ENCODE peak calls at places on chromosomes 11 and 22, in ten cellular contexts. One of them, this sample, is unnamed.

GRCh38 chr11:66113132-66113856 is 43.2 kb downstream of the PACS1 start:
- DNase-seq in IMR-90: peak; percentile 90
- DNase-seq in HCT116: peak; percentile 43
- DNase-seq in right atrium auricular region: no peak
- DNase-seq in right lobe of liver: no peak
- DNase-seq in heart right ventricle: no peak
- DNase-seq in A673: peak; percentile 47
- DNase-seq in pancreas: no peak
- DNase-seq in psoas muscle: no peak
- DNase-seq in mammary epithelial cell: peak; percentile 81
- DNase-seq in this sample: peak; percentile 67

GRCh38 chr11:115324569-115325432 is 179.4 kb downstream of the CADM1 start:
- DNase-seq in IMR-90: peak; percentile 75
- DNase-seq in HCT116: no peak
- DNase-seq in right atrium auricular region: no peak
- DNase-seq in right lobe of liver: no peak
- DNase-seq in heart right ventricle: no peak
- DNase-seq in A673: peak; percentile 77
- DNase-seq in pancreas: no peak
- DNase-seq in psoas muscle: no peak
- DNase-seq in mammary epithelial cell: peak; percentile 50
- DNase-seq in this sample: peak; percentile 47

GRCh38 chr11:112694244-112694643 is 267.0 kb upstream of the NCAM1 start:
- DNase-seq in IMR-90: no peak
- DNase-seq in HCT116: no peak
- DNase-seq in right atrium auricular region: no peak
- DNase-seq in right lobe of liver: no peak
- DNase-seq in heart right ventricle: no peak
- DNase-seq in A673: no peak
- DNase-seq in pancreas: no peak
- DNase-seq in psoas muscle: no peak
- DNase-seq in mammary epithelial cell: peak; percentile 33
- DNase-seq in this sample: no peak

GRCh38 chr22:44342347-44342956 is 29.7 kb upstream of the SHISAL1 start:
- DNase-seq in IMR-90: no peak
- DNase-seq in HCT116: no peak
- DNase-seq in right atrium auricular region: no peak
- DNase-seq in right lobe of liver: no peak
- DNase-seq in heart right ventricle: no peak
- DNase-seq in A673: no peak
- DNase-seq in pancreas: no peak
- DNase-seq in psoas muscle: no peak
- DNase-seq in mammary epithelial cell: no peak
- DNase-seq in this sample: no peak

GRCh38 chr22:30340911-30341685 is 14.4 kb upstream of the TBC1D10A start:
- DNase-seq in IMR-90: no peak
- DNase-seq in HCT116: no peak
- DNase-seq in right atrium auricular region: no peak
- DNase-seq in right lobe of liver: no peak
- DNase-seq in heart right ventricle: peak; percentile 79
- DNase-seq in A673: no peak
- DNase-seq in pancreas: peak; percentile 76
- DNase-seq in psoas muscle: peak; percentile 90
- DNase-seq in mammary epithelial cell: no peak
- DNase-seq in this sample: no peak

GRCh38 chr11:62856333-62856910 is 17.0 kb upstream of the WDR74 start:
- DNase-seq in IMR-90: no peak
- DNase-seq in HCT116: no peak
- DNase-seq in right atrium auricular region: no peak
- DNase-seq in right lobe of liver: no peak
- DNase-seq in heart right ventricle: no peak
- DNase-seq in A673: no peak
- DNase-seq in pancreas: no peak
- DNase-seq in psoas muscle: no peak
- DNase-seq in mammary epithelial cell: no peak
- DNase-seq in this sample: no peak

GRCh38 chr11:90856790-90857189 is 633.9 kb upstream of the CHORDC1 start:
- DNase-seq in IMR-90: no peak
- DNase-seq in HCT116: no peak
- DNase-seq in right atrium auricular region: no peak
- DNase-seq in right lobe of liver: no peak
- DNase-seq in heart right ventricle: no peak
- DNase-seq in A673: no peak
- DNase-seq in pancreas: no peak
- DNase-seq in psoas muscle: no peak
- DNase-seq in mammary epithelial cell: no peak
- DNase-seq in this sample: no peak

GRCh38 chr11:59756845-59757244 is 1.7 kb downstream of the STX3 start:
- DNase-seq in IMR-90: peak; percentile 15
- DNase-seq in HCT116: peak; percentile 26
- DNase-seq in right atrium auricular region: no peak
- DNase-seq in right lobe of liver: no peak
- DNase-seq in heart right ventricle: no peak
- DNase-seq in A673: no peak
- DNase-seq in pancreas: peak; percentile 44
- DNase-seq in psoas muscle: no peak
- DNase-seq in mammary epithelial cell: peak; percentile 79
- DNase-seq in this sample: peak; percentile 87

GRCh38 chr11:30487200-30487898 is 98.8 kb downstream of the MPPED2 start:
- DNase-seq in IMR-90: peak; percentile 40
- DNase-seq in HCT116: no peak
- DNase-seq in right atrium auricular region: peak; percentile 60
- DNase-seq in right lobe of liver: no peak
- DNase-seq in heart right ventricle: no peak
- DNase-seq in A673: peak; percentile 31
- DNase-seq in pancreas: no peak
- DNase-seq in psoas muscle: no peak
- DNase-seq in mammary epithelial cell: no peak
- DNase-seq in this sample: no peak

GRCh38 chr11:107669156-107669740 is 42.6 kb downstream of the SLN start:
- DNase-seq in IMR-90: no peak
- DNase-seq in HCT116: no peak
- DNase-seq in right atrium auricular region: no peak
- DNase-seq in right lobe of liver: no peak
- DNase-seq in heart right ventricle: no peak
- DNase-seq in A673: no peak
- DNase-seq in pancreas: no peak
- DNase-seq in psoas muscle: no peak
- DNase-seq in mammary epithelial cell: no peak
- DNase-seq in this sample: no peak

GRCh38 chr11:18394928-18395734 is 768 bp downstream of the LDHA start:
- DNase-seq in IMR-90: peak; percentile 3
- DNase-seq in HCT116: no peak
- DNase-seq in right atrium auricular region: no peak
- DNase-seq in right lobe of liver: no peak
- DNase-seq in heart right ventricle: no peak
- DNase-seq in A673: peak; percentile 32
- DNase-seq in pancreas: peak; percentile 34
- DNase-seq in psoas muscle: peak; percentile 72
- DNase-seq in mammary epithelial cell: peak; percentile 20
- DNase-seq in this sample: no peak

GRCh38 chr11:1538153-1538552 is 33.9 kb downstream of the DUSP8 start:
- DNase-seq in IMR-90: no peak
- DNase-seq in HCT116: no peak
- DNase-seq in right atrium auricular region: no peak
- DNase-seq in right lobe of liver: no peak
- DNase-seq in heart right ventricle: no peak
- DNase-seq in A673: no peak
- DNase-seq in pancreas: no peak
- DNase-seq in psoas muscle: no peak
- DNase-seq in mammary epithelial cell: no peak
- DNase-seq in this sample: no peak

GRCh38 chr11:64563966-64564365 is 27.1 kb upstream of the SLC22A12 start:
- DNase-seq in IMR-90: no peak
- DNase-seq in HCT116: no peak
- DNase-seq in right atrium auricular region: no peak
- DNase-seq in right lobe of liver: no peak
- DNase-seq in heart right ventricle: no peak
- DNase-seq in A673: no peak
- DNase-seq in pancreas: no peak
- DNase-seq in psoas muscle: no peak
- DNase-seq in mammary epithelial cell: no peak
- DNase-seq in this sample: no peak

GRCh38 chr11:85088286-85088685 is 538.9 kb downstream of the DLG2 start:
- DNase-seq in IMR-90: peak; percentile 71
- DNase-seq in HCT116: no peak
- DNase-seq in right atrium auricular region: no peak
- DNase-seq in right lobe of liver: no peak
- DNase-seq in heart right ventricle: no peak
- DNase-seq in A673: no peak
- DNase-seq in pancreas: no peak
- DNase-seq in psoas muscle: no peak
- DNase-seq in mammary epithelial cell: no peak
- DNase-seq in this sample: no peak

GRCh38 chr11:67372993-67373915 is at the start of gene CLCF1:
- DNase-seq in IMR-90: peak; percentile 81
- DNase-seq in HCT116: no peak
- DNase-seq in right atrium auricular region: no peak
- DNase-seq in right lobe of liver: peak; percentile 80
- DNase-seq in heart right ventricle: peak; percentile 77
- DNase-seq in A673: no peak
- DNase-seq in pancreas: peak; percentile 84
- DNase-seq in psoas muscle: peak; percentile 73
- DNase-seq in mammary epithelial cell: peak; percentile 79
- DNase-seq in this sample: no peak

GRCh38 chr11:8699903-8700302 is 17.3 kb downstream of the RPL27A start:
- DNase-seq in IMR-90: peak; percentile 55
- DNase-seq in HCT116: no peak
- DNase-seq in right atrium auricular region: no peak
- DNase-seq in right lobe of liver: no peak
- DNase-seq in heart right ventricle: peak; percentile 45
- DNase-seq in A673: no peak
- DNase-seq in pancreas: peak; percentile 71
- DNase-seq in psoas muscle: no peak
- DNase-seq in mammary epithelial cell: peak; percentile 74
- DNase-seq in this sample: no peak

DNA sequence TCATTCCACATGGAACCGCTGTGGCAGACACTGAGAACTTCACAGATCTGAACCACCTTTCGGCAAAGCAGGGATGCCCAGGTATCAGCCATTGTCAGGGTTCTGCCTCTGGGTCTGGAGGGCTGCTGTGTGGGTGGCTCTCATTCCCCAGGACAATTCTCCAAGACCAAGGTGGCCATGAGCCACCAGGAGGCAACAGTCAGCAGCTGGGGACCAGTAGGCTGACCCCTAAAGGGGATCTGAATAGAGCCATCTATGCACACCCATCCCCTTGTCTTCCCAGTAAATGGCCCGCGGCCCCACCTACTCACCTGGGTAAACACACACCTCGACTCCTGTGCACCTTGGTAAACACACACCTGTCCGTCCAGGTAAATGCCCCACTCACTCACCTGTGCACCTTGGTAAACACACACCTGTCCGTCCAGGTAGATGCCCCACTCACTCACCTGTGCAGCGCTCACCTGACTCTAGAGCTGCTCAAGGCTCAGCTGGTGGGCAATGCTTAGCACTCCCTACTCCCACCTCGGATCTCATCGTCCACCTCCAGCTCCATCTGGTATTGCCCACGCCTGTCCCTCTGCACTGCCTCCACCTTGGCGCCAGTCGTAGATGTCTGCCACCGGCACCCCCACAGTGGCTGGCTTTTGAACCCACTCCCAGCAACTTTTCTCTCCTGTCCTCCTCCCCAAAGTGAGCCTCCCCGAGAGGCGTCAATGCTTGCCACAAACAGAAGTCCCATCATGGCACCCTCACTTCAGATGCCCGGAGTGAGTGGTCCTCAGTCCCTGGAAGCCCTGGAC is 10.2 kb downstream of the SLC25A1 start:
- DNase-seq in IMR-90: no peak
- DNase-seq in HCT116: no peak
- DNase-seq in right atrium auricular region: no peak
- DNase-seq in right lobe of liver: no peak
- DNase-seq in heart right ventricle: no peak
- DNase-seq in A673: no peak
- DNase-seq in pancreas: no peak
- DNase-seq in psoas muscle: no peak
- DNase-seq in mammary epithelial cell: no peak
- DNase-seq in this sample: no peak
- TF ChIP-seq CTCF in IMR-90: no peak
- TF ChIP-seq CTCF in HCT116: peak; percentile 34
- TF ChIP-seq CTCF in right atrium auricular region: no peak
- TF ChIP-seq CTCF in right lobe of liver: no peak
- TF ChIP-seq CTCF in heart right ventricle: no peak
- TF ChIP-seq CTCF in A673: no peak
- TF ChIP-seq CTCF in pancreas: no peak
- TF ChIP-seq CTCF in psoas muscle: no peak
- TF ChIP-seq CTCF in mammary epithelial cell: no peak
- TF ChIP-seq CTCF in this sample: no peak

GRCh38 chr11:75078233-75078632 is 18.4 kb downstream of the OR2AT4 start:
- DNase-seq in IMR-90: peak; percentile 11
- DNase-seq in HCT116: peak; percentile 3
- DNase-seq in right atrium auricular region: no peak
- DNase-seq in right lobe of liver: no peak
- DNase-seq in heart right ventricle: no peak
- DNase-seq in A673: no peak
- DNase-seq in pancreas: no peak
- DNase-seq in psoas muscle: no peak
- DNase-seq in mammary epithelial cell: peak; percentile 36
- DNase-seq in this sample: no peak
- H3K4me3 ChIP-seq in IMR-90: no peak overlapping the region
- H3K4me3 ChIP-seq in HCT116: no peak overlapping the region
- H3K4me3 ChIP-seq in right atrium auricular region: no peak overlapping the region
- H3K4me3 ChIP-seq in right lobe of liver: no peak overlapping the region
- H3K4me3 ChIP-seq in heart right ventricle: no peak overlapping the region
- H3K4me3 ChIP-seq in A673: no peak overlapping the region
- H3K4me3 ChIP-seq in pancreas: no peak overlapping the region
- H3K4me3 ChIP-seq in psoas muscle: no peak overlapping the region
- H3K4me3 ChIP-seq in mammary epithelial cell: no peak overlapping the region
- H3K4me3 ChIP-seq in this sample: no peak overlapping the region

GRCh38 chr11:119450590-119450989 is 27.6 kb upstream of the THY1 start:
- DNase-seq in IMR-90: peak; percentile 56
- DNase-seq in HCT116: no peak
- DNase-seq in right atrium auricular region: no peak
- DNase-seq in right lobe of liver: no peak
- DNase-seq in heart right ventricle: no peak
- DNase-seq in A673: no peak
- DNase-seq in pancreas: no peak
- DNase-seq in psoas muscle: no peak
- DNase-seq in mammary epithelial cell: no peak
- DNase-seq in this sample: no peak
- TF ChIP-seq CTCF in IMR-90: no peak
- TF ChIP-seq CTCF in HCT116: no peak
- TF ChIP-seq CTCF in right atrium auricular region: no peak
- TF ChIP-seq CTCF in right lobe of liver: no peak
- TF ChIP-seq CTCF in heart right ventricle: no peak
- TF ChIP-seq CTCF in A673: no peak
- TF ChIP-seq CTCF in pancreas: no peak
- TF ChIP-seq CTCF in psoas muscle: no peak
- TF ChIP-seq CTCF in mammary epithelial cell: no peak
- TF ChIP-seq CTCF in this sample: no peak

DNA sequence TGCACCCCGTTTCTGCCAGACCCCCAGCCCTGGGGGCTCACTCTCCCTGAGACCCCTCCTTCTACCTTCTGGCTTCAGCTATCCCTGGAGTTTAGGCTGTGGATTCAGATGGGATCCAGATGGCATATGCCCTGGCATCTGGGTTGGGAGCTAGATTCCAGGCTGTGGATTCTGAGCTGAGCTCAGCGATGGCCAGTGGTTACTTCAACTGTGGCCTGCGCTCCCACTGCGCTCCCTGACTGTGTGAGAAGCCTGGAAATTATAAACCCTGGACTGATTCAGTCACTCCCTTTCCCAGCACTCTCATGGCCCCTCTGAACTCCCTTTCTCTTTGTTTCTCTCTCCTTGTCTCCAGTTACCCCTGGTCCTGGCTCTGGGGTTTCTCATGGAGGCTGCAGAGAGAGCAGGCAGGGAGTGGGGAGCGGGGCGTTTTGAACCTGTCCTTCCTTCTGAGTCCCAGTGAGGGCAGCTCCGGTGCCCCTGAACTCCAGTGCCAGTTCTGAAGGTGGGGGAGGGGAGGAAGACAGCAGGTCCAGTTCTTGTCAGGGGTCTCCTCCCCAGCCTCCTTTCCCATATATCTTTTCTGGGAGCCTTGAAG is 4.8 kb downstream of the ARHGEF17 start:
- DNase-seq in IMR-90: peak; percentile 72
- DNase-seq in HCT116: no peak
- DNase-seq in right atrium auricular region: no peak
- DNase-seq in right lobe of liver: no peak
- DNase-seq in heart right ventricle: no peak
- DNase-seq in A673: no peak
- DNase-seq in pancreas: no peak
- DNase-seq in psoas muscle: peak; percentile 31
- DNase-seq in mammary epithelial cell: no peak
- DNase-seq in this sample: no peak
- H3K4me3 ChIP-seq in IMR-90: peak overlapping the region; percentile 47
- H3K4me3 ChIP-seq in HCT116: no peak overlapping the region
- H3K4me3 ChIP-seq in right atrium auricular region: peak overlapping the region; percentile 72
- H3K4me3 ChIP-seq in right lobe of liver: peak overlapping the region; percentile 15
- H3K4me3 ChIP-seq in heart right ventricle: peak overlapping the region; percentile 87
- H3K4me3 ChIP-seq in A673: peak overlapping the region; percentile 12
- H3K4me3 ChIP-seq in pancreas: no peak overlapping the region
- H3K4me3 ChIP-seq in psoas muscle: peak overlapping the region; percentile 80
- H3K4me3 ChIP-seq in mammary epithelial cell: no peak overlapping the region
- H3K4me3 ChIP-seq in this sample: no peak overlapping the region